ENCODE peak calls at places on chromosome 13, in ten cellular contexts. E is CD4-positive, CD25-positive, alpha-beta regulatory T cell; K is heart left ventricle; A is PC-9; W is small intestine; I is aorta; D is H1; M is GM23248; T is mucosa of descending colon; H is right cardiac atrium. J is an unnamed sample. For H3K4me1, the result is how much of the 10 kb centered on the place peaks cover.

GRCh38 chr13:46516624-46517318 is 36.2 kb upstream of the LRCH1 start:
- DNase-seq in E (no peak), K (no peak), A (no peak), W (no peak), I (no peak), D (no peak), M (no peak), T (no peak), H (no peak), J (no peak)

GRCh38 chr13:87669379-87669978 is 1.7 kb upstream of the SLITRK5 start:
- DNase-seq in E (peak), K (no peak), A (peak), W (peak), I (no peak), D (no peak), M (peak), T (no peak), H (no peak), J (no peak)

GRCh38 chr13:68234278-68234677 is 1004.1 kb upstream of the PCDH9 start:
- DNase-seq in E (no peak), K (no peak), A (no peak), W (no peak), I (no peak), D (no peak), M (no peak), T (no peak), H (no peak), J (no peak)

GRCh38 chr13:98105929-98106336 is 37.0 kb upstream of the FARP1 start:
- DNase-seq in E (no peak), K (peak), A (peak), W (no peak), I (no peak), D (no peak), M (peak), T (no peak), H (peak), J (no peak)

GRCh38 chr13:44219808-44220544 is 153.6 kb upstream of the SERP2 start:
- DNase-seq in E (no peak), K (no peak), A (no peak), W (no peak), I (no peak), D (no peak), M (peak), T (no peak), H (peak), J (no peak)

GRCh38 chr13:60654405-60654804 is 257.4 kb downstream of the TDRD3 start:
- DNase-seq in E (no peak), K (peak), A (no peak), W (peak), I (peak), D (no peak), M (peak), T (peak), H (peak), J (no peak)

GRCh38 chr13:78194904-78195639 is 276.4 kb upstream of the EDNRB start:
- DNase-seq in E (no peak), K (no peak), A (no peak), W (no peak), I (no peak), D (no peak), M (peak), T (no peak), H (no peak), J (no peak)

GRCh38 chr13:100464006-100464405 is 124.6 kb downstream of the GGACT start:
- DNase-seq in E (no peak), K (no peak), A (no peak), W (no peak), I (no peak), D (no peak), M (no peak), T (no peak), H (no peak), J (no peak)

GRCh38 chr13:26555413-26555812 is 2.1 kb upstream of the WASF3 start:
- DNase-seq in E (no peak), K (no peak), A (no peak), W (no peak), I (no peak), D (no peak), M (no peak), T (no peak), H (no peak), J (no peak)

GRCh38 chr13:86725105-86725504 is 925.9 kb upstream of the SLITRK6 start:
- DNase-seq in E (no peak), K (no peak), A (no peak), W (no peak), I (no peak), D (no peak), M (no peak), T (no peak), H (no peak), J (no peak)

GRCh38 chr13:29472317-29472961 is 123.0 kb downstream of the SLC7A1 start:
- DNase-seq in E (peak), K (no peak), A (no peak), W (peak), I (no peak), D (peak), M (peak), T (peak), H (peak), J (no peak)

GRCh38 chr13:43128504-43128929 is 105.1 kb downstream of the DNAJC15 start:
- DNase-seq in E (no peak), K (no peak), A (no peak), W (no peak), I (no peak), D (no peak), M (no peak), T (no peak), H (peak), J (no peak)

GRCh38 chr13:50071399-50071798 is 56.2 kb downstream of the KCNRG start:
- DNase-seq in E (no peak), K (no peak), A (no peak), W (no peak), I (no peak), D (no peak), M (no peak), T (no peak), H (no peak), J (no peak)

GRCh38 chr13:95723428-95723827 is 46.5 kb downstream of the DNAJC3 start:
- DNase-seq in E (no peak), K (no peak), A (no peak), W (no peak), I (no peak), D (no peak), M (no peak), T (no peak), H (no peak), J (no peak)

GRCh38 chr13:111479412-111479811 is 159.0 kb downstream of the TEX29 start:
- DNase-seq in E (no peak), K (no peak), A (no peak), W (no peak), I (no peak), D (peak), M (no peak), T (no peak), H (no peak), J (no peak)

GRCh38 chr13:103883152-103883551 is 816.9 kb upstream of the SLC10A2 start:
- DNase-seq in E (no peak), K (peak), A (peak), W (peak), I (peak), D (peak), M (peak), T (peak), H (peak), J (peak)

GRCh38 chr13:108681986-108682562 is 52.7 kb downstream of the MYO16 start:
- DNase-seq in E (no peak), K (no peak), A (no peak), W (no peak), I (no peak), D (no peak), M (no peak), T (no peak), H (no peak), J (no peak)

GRCh38 chr13:42894765-42895181 is 97.3 kb downstream of the EPSTI1 start:
- DNase-seq in E (no peak), K (peak), A (peak), W (no peak), I (no peak), D (no peak), M (peak), T (no peak), H (no peak), J (no peak)

GRCh38 chr13:44815507-44816074 is 173.7 kb downstream of the NUFIP1 start:
- DNase-seq in E (no peak), K (no peak), A (peak), W (peak), I (no peak), D (no peak), M (peak), T (no peak), H (no peak), J (peak)

GRCh38 chr13:60788156-60788829 is 391.3 kb downstream of the TDRD3 start:
- DNase-seq in E (no peak), K (peak), A (no peak), W (peak), I (peak), D (no peak), M (no peak), T (no peak), H (peak), J (no peak)

GRCh38 chr13:35474551-35474950 is 1.9 kb downstream of the MAB21L1 start:
- DNase-seq in E (no peak), K (no peak), A (no peak), W (no peak), I (no peak), D (no peak), M (peak), T (no peak), H (no peak), J (no peak)

GRCh38 chr13:102555914-102556553 is 40.8 kb upstream of the TPP2 start:
- DNase-seq in E (peak), K (no peak), A (no peak), W (peak), I (no peak), D (no peak), M (peak), T (no peak), H (no peak), J (no peak)

GRCh38 chr13:97257800-97258799 is 36.0 kb downstream of the MBNL2 start:
- DNase-seq in E (peak), K (peak), A (peak), W (peak), I (peak), D (no peak), M (peak), T (no peak), H (peak), J (peak)

GRCh38 chr13:33937373-33938087 is 119.6 kb downstream of the RFC3 start:
- DNase-seq in E (no peak), K (no peak), A (peak), W (peak), I (no peak), D (no peak), M (no peak), T (no peak), H (no peak), J (no peak)

GRCh38 chr13:21171420-21171819 is 4.9 kb downstream of the SKA3 start:
- DNase-seq in E (no peak), K (no peak), A (no peak), W (no peak), I (no peak), D (no peak), M (no peak), T (no peak), H (no peak), J (no peak)

GRCh38 chr13:32168136-32168535 is 136.6 kb downstream of the FRY start:
- DNase-seq in E (no peak), K (no peak), A (no peak), W (no peak), I (no peak), D (no peak), M (no peak), T (no peak), H (no peak), J (no peak)

GRCh38 chr13:32170841-32171240 is 139.3 kb downstream of the FRY start:
- DNase-seq in E (no peak), K (no peak), A (no peak), W (no peak), I (no peak), D (no peak), M (no peak), T (no peak), H (no peak), J (no peak)

GRCh38 chr13:32164622-32165268 is 133.2 kb downstream of the FRY start:
- DNase-seq in E (peak), K (no peak), A (no peak), W (peak), I (no peak), D (peak), M (peak), T (no peak), H (no peak), J (no peak)

GRCh38 chr13:32165791-32166190 is 134.2 kb downstream of the FRY start:
- DNase-seq in E (no peak), K (peak), A (no peak), W (no peak), I (no peak), D (no peak), M (no peak), T (no peak), H (peak), J (no peak)
- H3K4me1 ChIP-seq in E (under half), K (under half), A (under half), W (under half), I (under half), D (under half), M (under half), T (under half), H (under half), J (under half)

GRCh38 chr13:112903606-112904195 is 65.3 kb upstream of the MCF2L start:
- DNase-seq in E (no peak), K (no peak), A (no peak), W (no peak), I (no peak), D (no peak), M (no peak), T (no peak), H (no peak), J (no peak)

GRCh38 chr13:112905990-112906641 is 62.9 kb upstream of the MCF2L start:
- DNase-seq in E (no peak), K (no peak), A (no peak), W (peak), I (peak), D (peak), M (no peak), T (no peak), H (no peak), J (no peak)

GRCh38 chr13:112905619-112905989 is 63.4 kb upstream of the MCF2L start:
- DNase-seq in E (no peak), K (no peak), A (no peak), W (no peak), I (no peak), D (no peak), M (no peak), T (no peak), H (no peak), J (no peak)

GRCh38 chr13:112904436-112904960 is 64.5 kb upstream of the MCF2L start:
- DNase-seq in E (no peak), K (no peak), A (no peak), W (no peak), I (no peak), D (no peak), M (no peak), T (no peak), H (no peak), J (no peak)

DNA sequence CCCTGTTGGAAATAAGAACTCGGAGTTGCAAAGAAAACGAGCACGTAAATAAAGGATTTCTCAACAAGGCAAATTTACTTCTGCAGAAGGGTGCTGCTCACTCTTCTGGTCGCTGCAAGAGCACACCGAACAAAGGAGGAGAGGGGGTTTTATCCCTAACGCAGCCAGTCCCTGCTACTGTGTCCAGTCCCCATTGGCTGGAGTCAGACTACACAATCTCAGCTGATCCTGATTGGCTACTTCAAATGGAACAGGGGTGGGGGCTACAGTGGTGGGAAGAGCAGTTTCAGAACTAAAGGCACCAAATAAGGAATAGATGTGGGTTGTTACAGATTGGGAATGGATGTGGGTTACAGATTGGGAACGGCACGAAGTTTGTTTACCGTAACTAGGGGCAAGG is 63.9 kb upstream of the MCF2L start:
- DNase-seq in E (no peak), K (no peak), A (no peak), W (no peak), I (no peak), D (no peak), M (no peak), T (no peak), H (no peak), J (no peak)
- H3K4me1 ChIP-seq in E (under half), K (under half), A (under half), W (under half), I (under half), D (under half), M (under half), T (under half), H (under half), J (under half)

GRCh38 chr13:36715841-36716240 is 42.0 kb downstream of the SERTM1 start:
- DNase-seq in E (no peak), K (no peak), A (no peak), W (no peak), I (no peak), D (no peak), M (no peak), T (no peak), H (no peak), J (no peak)
- H3K4me1 ChIP-seq in E (under half), K (under half), A (under half), W (under half), I (under half), D (under half), M (under half), T (under half), H (under half), J (under half)

DNA sequence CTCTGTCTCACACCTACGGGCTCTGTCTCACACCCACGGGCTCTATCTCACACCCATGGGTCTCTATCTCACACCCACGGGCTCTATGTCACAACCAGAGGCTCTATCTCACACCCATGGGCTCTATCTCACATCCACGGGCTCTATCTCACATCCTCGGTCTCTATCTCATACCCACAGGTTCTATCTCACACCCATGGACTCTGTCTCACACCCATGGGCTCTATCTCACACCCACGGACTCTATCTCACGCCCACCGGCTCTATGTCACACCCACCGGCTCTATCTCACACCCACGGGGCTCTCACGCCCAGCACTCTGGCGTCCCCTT is 73.9 kb downstream of the COL4A2 start:
- DNase-seq in E (no peak), K (no peak), A (no peak), W (no peak), I (peak), D (no peak), M (no peak), T (no peak), H (no peak), J (no peak)
- H3K4me1 ChIP-seq in E (under half), K (under half), A (under half), W (under half), I (under half), D (under half), M (under half), T (under half), H (under half), J (under half)

DNA sequence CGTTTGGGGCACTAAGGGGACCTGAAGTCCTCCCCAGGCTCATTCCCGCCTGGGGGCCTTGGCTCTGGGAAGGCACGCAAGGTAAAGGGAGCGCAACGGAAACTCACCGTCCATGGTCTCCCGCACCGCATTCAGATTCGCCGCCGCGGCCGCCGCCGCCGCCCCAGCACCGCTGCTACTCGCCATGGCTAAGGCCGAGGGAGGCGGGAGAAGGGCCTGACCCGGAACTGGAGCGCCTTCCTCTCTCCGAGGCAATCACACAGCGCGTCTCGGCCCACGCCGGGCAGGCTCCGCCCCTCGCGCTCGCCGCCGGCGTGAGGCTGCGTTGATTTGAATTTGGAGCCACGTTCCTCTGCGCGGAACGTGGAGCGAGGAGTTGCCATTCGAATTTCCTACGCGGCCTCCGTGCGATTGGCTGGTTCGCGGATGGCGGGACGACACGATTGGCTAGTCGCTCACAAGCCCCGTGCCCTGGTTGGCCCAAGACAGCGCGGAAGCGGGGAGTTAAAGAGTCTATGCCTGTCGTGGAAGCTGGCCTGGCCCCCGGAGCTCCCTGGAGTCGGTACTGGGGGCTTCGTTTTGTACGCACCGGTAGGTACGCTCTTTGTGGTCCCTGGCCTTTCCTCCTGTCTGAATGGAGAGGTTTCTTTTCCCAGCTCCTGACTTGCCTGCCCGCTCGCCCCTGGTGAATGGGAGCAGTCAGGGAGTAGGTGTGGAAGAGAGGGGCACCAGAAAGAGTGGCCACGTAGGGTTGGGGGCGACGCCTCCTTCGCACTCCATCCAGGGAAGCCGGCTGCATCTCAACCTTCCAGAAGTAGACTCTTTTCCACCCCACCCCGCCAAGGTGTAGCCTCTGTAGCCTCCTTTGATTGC is at the start of the genes BORA and MZT1:
- DNase-seq in E (peak), K (peak), A (peak), W (peak), I (peak), D (peak), M (peak), T (peak), H (peak), J (peak)
- H3K4me1 ChIP-seq in E (under half), K (under half), A (under half), W (under half), I (under half), D (under half), M (under half), T (under half), H (under half), J (under half)

DNA sequence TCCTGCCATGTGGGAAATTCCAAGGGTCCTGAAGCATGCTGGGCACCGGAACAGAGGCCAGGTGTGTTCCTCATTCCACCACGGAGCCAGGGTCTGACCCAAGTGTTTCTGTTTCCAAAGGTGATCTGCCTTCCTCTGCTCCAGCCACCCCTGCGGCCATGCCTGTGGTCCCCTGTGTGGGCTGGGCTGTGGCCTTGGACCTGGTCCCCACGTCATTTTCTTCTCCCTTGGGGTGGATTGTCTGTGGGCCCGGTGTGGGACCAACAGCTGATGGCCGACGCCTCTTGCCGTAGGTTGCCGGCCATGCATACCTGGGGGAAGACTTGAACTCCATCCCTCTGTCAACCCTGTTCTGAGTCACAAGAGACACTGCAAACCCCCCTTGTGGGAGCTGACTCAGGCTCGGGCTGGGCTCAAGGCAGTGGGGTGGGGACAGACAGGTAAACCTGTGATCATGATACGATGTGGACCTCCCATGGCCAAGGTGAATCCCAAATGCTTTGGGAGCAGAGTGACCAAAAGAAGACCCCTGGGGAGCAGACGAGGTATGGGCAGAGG is 35.0 kb downstream of the ATP11A start:
- DNase-seq in E (no peak), K (no peak), A (peak), W (no peak), I (no peak), D (no peak), M (no peak), T (no peak), H (no peak), J (no peak)
- H3K4me1 ChIP-seq in E (under half), K (half or more), A (half or more), W (under half), I (under half), D (under half), M (under half), T (under half), H (under half), J (under half)

GRCh38 chr13:30565658-30566057 is 52.1 kb upstream of the USPL1 start:
- DNase-seq in E (no peak), K (no peak), A (no peak), W (no peak), I (no peak), D (no peak), M (no peak), T (no peak), H (no peak), J (no peak)
- H3K4me1 ChIP-seq in E (under half), K (under half), A (under half), W (under half), I (under half), D (under half), M (under half), T (under half), H (under half), J (under half)